ENCODE peak calls at places on chromosomes 12 and 14, in seven cellular contexts. K is smooth muscle cell of the brain vasculature; N is hypothalamus; W is AG08396; A is fibroblast of mammary gland; C is GM04504; L is stimulated activated CD4-positive, alpha-beta T cell treated with anti-CD3 and anti-CD28 coated beads, Interleukin-15, amount 100 ng/mL, for 1 hour. O is an unnamed sample.

GRCh38 chr14:29759521-29760340 is 167.9 kb downstream of the PRKD1 start:
- DNase-seq in C (no peak), N (no peak), W (no peak), K (no peak), A (no peak), L (no peak), O (no peak)

GRCh38 chr12:111768159-111768895 is 1.6 kb downstream of the ALDH2 start:
- DNase-seq in N (no peak), C (no peak), W (no peak), A (no peak), L (no peak), K (no peak), O (no peak)

GRCh38 chr12:3335078-3335487 is 155.9 kb upstream of the PRMT8 start:
- DNase-seq in A (peak), W (no peak), K (no peak), L (no peak), N (no peak), C (no peak), O (no peak)

GRCh38 chr14:23209651-23210423 is 26.4 kb upstream of the SLC7A8 start:
- DNase-seq in N (no peak), K (no peak), A (peak), C (no peak), W (no peak), L (no peak), O (no peak)

GRCh38 chr12:8077207-8077606 is 4.9 kb upstream of the NECAP1 start:
- DNase-seq in A (peak), N (no peak), C (no peak), L (no peak), K (no peak), W (peak), O (no peak)

GRCh38 chr14:62162998-62163589 is 400.9 kb downstream of the SNAPC1 start:
- DNase-seq in A (peak), N (no peak), C (no peak), L (no peak), K (peak), W (peak), O (no peak)

GRCh38 chr12:106317406-106318082 is 15.0 kb downstream of the TCP11L2 start:
- DNase-seq in L (no peak), W (no peak), K (no peak), A (no peak), N (no peak), C (no peak), O (no peak)

GRCh38 chr14:74571901-74572828 is 39.9 kb downstream of the LTBP2 start:
- DNase-seq in W (peak), C (peak), N (no peak), L (no peak), A (peak), K (peak), O (no peak)

GRCh38 chr12:115023898-115024297 is 339.9 kb upstream of the TBX3 start:
- DNase-seq in W (peak), C (no peak), K (no peak), L (no peak), A (no peak), N (no peak), O (no peak)

GRCh38 chr14:77023001-77023996 is 5.2 kb downstream of the IRF2BPL start:
- DNase-seq in A (no peak), L (no peak), W (peak), C (no peak), N (peak), K (no peak), O (no peak)

GRCh38 chr12:104376650-104377506 is 73.3 kb downstream of the EID3 start:
- DNase-seq in C (no peak), W (no peak), N (no peak), A (peak), L (no peak), K (no peak), O (no peak)

GRCh38 chr12:87332987-87333761 is 696.0 kb downstream of the C12orf50 start:
- DNase-seq in A (no peak), K (no peak), W (no peak), C (no peak), L (no peak), N (no peak), O (no peak)

GRCh38 chr12:126369487-126370463 is 1304.5 kb downstream of the AACS start:
- DNase-seq in C (no peak), W (no peak), K (no peak), L (no peak), N (no peak), A (peak), O (no peak)

GRCh38 chr12:12476836-12477531 is 85.7 kb downstream of the DUSP16 start:
- DNase-seq in W (no peak), N (peak), K (no peak), A (no peak), L (no peak), C (no peak), O (no peak)

GRCh38 chr12:22334696-22335290 is at the start of gene ST8SIA1:
- DNase-seq in C (no peak), A (peak), L (peak), N (peak), W (peak), K (no peak), O (peak)

GRCh38 chr14:35932659-35933159 is 106.6 kb downstream of the BRMS1L start:
- DNase-seq in K (no peak), C (no peak), N (no peak), A (no peak), L (no peak), W (no peak), O (no peak)

GRCh38 chr12:5522358-5523335 is 90.7 kb downstream of the NTF3 start:
- DNase-seq in C (no peak), A (no peak), N (no peak), W (no peak), L (no peak), K (no peak), O (no peak)

GRCh38 chr12:47545938-47546609 is 159.8 kb downstream of the RPAP3 start:
- DNase-seq in C (no peak), L (no peak), A (peak), W (no peak), K (no peak), N (no peak), O (no peak)

GRCh38 chr12:71954040-71954649 is 15.5 kb downstream of the TPH2 start:
- DNase-seq in C (no peak), K (no peak), N (no peak), A (no peak), L (no peak), W (no peak), O (no peak)

O was measured in tibial nerve.